ENCODE peak calls at places on chromosome 15, in six cellular contexts. One of them, this sample, is unnamed.

GRCh38 chr15:99931703-99932603 is 198.7 kb upstream of the LYSMD4 start:
- DNase-seq in A549: no peak
- DNase-seq in CD8-positive, alpha-beta memory T cell: no peak
- DNase-seq in cardiac muscle cell: no peak
- DNase-seq in mesenchymal stem cell: no peak
- DNase-seq in lung: peak; percentile 25
- DNase-seq in this sample: no peak

GRCh38 chr15:38894260-38894948 is 329.8 kb upstream of the RASGRP1 start:
- DNase-seq in lung: no peak
- DNase-seq in mesenchymal stem cell: peak; percentile 86
- DNase-seq in cardiac muscle cell: peak; percentile 89
- DNase-seq in CD8-positive, alpha-beta memory T cell: no peak
- DNase-seq in A549: peak; percentile 19
- DNase-seq in this sample: no peak

GRCh38 chr15:51720201-51720995 is 17.1 kb downstream of the LYSMD2 start:
- DNase-seq in A549: no peak
- DNase-seq in lung: no peak
- DNase-seq in mesenchymal stem cell: no peak
- DNase-seq in cardiac muscle cell: no peak
- DNase-seq in CD8-positive, alpha-beta memory T cell: no peak
- DNase-seq in this sample: no peak

GRCh38 chr15:27617013-27617412 is 482.1 kb downstream of the OCA2 start:
- DNase-seq in lung: no peak
- DNase-seq in A549: no peak
- DNase-seq in mesenchymal stem cell: no peak
- DNase-seq in CD8-positive, alpha-beta memory T cell: no peak
- DNase-seq in cardiac muscle cell: no peak
- DNase-seq in this sample: no peak

GRCh38 chr15:69074011-69074842 is 59.7 kb downstream of the NOX5 start:
- DNase-seq in lung: peak; percentile 64
- DNase-seq in cardiac muscle cell: peak; percentile 78
- DNase-seq in CD8-positive, alpha-beta memory T cell: no peak
- DNase-seq in A549: peak; percentile 86
- DNase-seq in mesenchymal stem cell: peak; percentile 68
- DNase-seq in this sample: peak; percentile 88

GRCh38 chr15:41648097-41648496 is 12.1 kb upstream of the MGA start:
- DNase-seq in lung: no peak
- DNase-seq in cardiac muscle cell: no peak
- DNase-seq in A549: no peak
- DNase-seq in CD8-positive, alpha-beta memory T cell: no peak
- DNase-seq in mesenchymal stem cell: no peak
- DNase-seq in this sample: no peak

GRCh38 chr15:89899303-89899946 is 5.6 kb upstream of the AP3S2 start:
- DNase-seq in CD8-positive, alpha-beta memory T cell: no peak
- DNase-seq in A549: no peak
- DNase-seq in lung: no peak
- DNase-seq in mesenchymal stem cell: no peak
- DNase-seq in cardiac muscle cell: no peak
- DNase-seq in this sample: no peak

GRCh38 chr15:39591141-39591895 is 10.4 kb downstream of the THBS1 start:
- DNase-seq in cardiac muscle cell: peak; percentile 37
- DNase-seq in A549: no peak
- DNase-seq in mesenchymal stem cell: peak; percentile 27
- DNase-seq in CD8-positive, alpha-beta memory T cell: no peak
- DNase-seq in lung: no peak
- DNase-seq in this sample: no peak

GRCh38 chr15:57302640-57303257 is 73.6 kb upstream of the CGNL1 start:
- DNase-seq in CD8-positive, alpha-beta memory T cell: no peak
- DNase-seq in lung: no peak
- DNase-seq in mesenchymal stem cell: no peak
- DNase-seq in A549: no peak
- DNase-seq in cardiac muscle cell: no peak
- DNase-seq in this sample: no peak

GRCh38 chr15:26260517-26261133 is 397.5 kb upstream of the ATP10A start:
- DNase-seq in mesenchymal stem cell: no peak
- DNase-seq in CD8-positive, alpha-beta memory T cell: no peak
- DNase-seq in A549: peak; percentile 1
- DNase-seq in lung: no peak
- DNase-seq in cardiac muscle cell: no peak
- DNase-seq in this sample: peak; percentile 9

GRCh38 chr15:36370735-36371115 is 208.7 kb upstream of the CDIN1 start:
- DNase-seq in mesenchymal stem cell: peak; percentile 62
- DNase-seq in CD8-positive, alpha-beta memory T cell: no peak
- DNase-seq in lung: no peak
- DNase-seq in cardiac muscle cell: peak; percentile 43
- DNase-seq in A549: no peak
- DNase-seq in this sample: peak; percentile 39
- H3K9me3 ChIP-seq in mesenchymal stem cell: no peaks in the 10 kb centered on the region
- H3K9me3 ChIP-seq in CD8-positive, alpha-beta memory T cell: no peaks in the 10 kb centered on the region
- H3K9me3 ChIP-seq in lung: no peaks in the 10 kb centered on the region
- H3K9me3 ChIP-seq in cardiac muscle cell: no peaks in the 10 kb centered on the region
- H3K9me3 ChIP-seq in A549: no peaks in the 10 kb centered on the region
- H3K9me3 ChIP-seq in this sample: no peaks in the 10 kb centered on the region

GRCh38 chr15:91530279-91530678 is 323.2 kb upstream of the SLCO3A1 start:
- DNase-seq in lung: no peak
- DNase-seq in A549: no peak
- DNase-seq in cardiac muscle cell: no peak
- DNase-seq in CD8-positive, alpha-beta memory T cell: no peak
- DNase-seq in mesenchymal stem cell: no peak
- DNase-seq in this sample: no peak
- H3K9me3 ChIP-seq in lung: no peaks in the 10 kb centered on the region
- H3K9me3 ChIP-seq in A549: peaks cover 3% of the 10 kb centered on the region
- H3K9me3 ChIP-seq in cardiac muscle cell: no peaks in the 10 kb centered on the region
- H3K9me3 ChIP-seq in CD8-positive, alpha-beta memory T cell: no peaks in the 10 kb centered on the region
- H3K9me3 ChIP-seq in mesenchymal stem cell: no peaks in the 10 kb centered on the region
- H3K9me3 ChIP-seq in this sample: no peaks in the 10 kb centered on the region

GRCh38 chr15:50531163-50531562 is 15.3 kb downstream of the USP50 start:
- DNase-seq in cardiac muscle cell: no peak
- DNase-seq in CD8-positive, alpha-beta memory T cell: no peak
- DNase-seq in lung: no peak
- DNase-seq in mesenchymal stem cell: no peak
- DNase-seq in A549: no peak
- DNase-seq in this sample: no peak

GRCh38 chr15:50531763-50532162 is 14.7 kb downstream of the USP50 start:
- DNase-seq in lung: no peak
- DNase-seq in cardiac muscle cell: no peak
- DNase-seq in mesenchymal stem cell: peak; percentile 53
- DNase-seq in CD8-positive, alpha-beta memory T cell: no peak
- DNase-seq in A549: no peak
- DNase-seq in this sample: no peak
- H3K9me3 ChIP-seq in lung: no peaks in the 10 kb centered on the region
- H3K9me3 ChIP-seq in cardiac muscle cell: no peaks in the 10 kb centered on the region
- H3K9me3 ChIP-seq in mesenchymal stem cell: no peaks in the 10 kb centered on the region
- H3K9me3 ChIP-seq in CD8-positive, alpha-beta memory T cell: no peaks in the 10 kb centered on the region
- H3K9me3 ChIP-seq in A549: no peaks in the 10 kb centered on the region
- H3K9me3 ChIP-seq in this sample: no peaks in the 10 kb centered on the region

DNA sequence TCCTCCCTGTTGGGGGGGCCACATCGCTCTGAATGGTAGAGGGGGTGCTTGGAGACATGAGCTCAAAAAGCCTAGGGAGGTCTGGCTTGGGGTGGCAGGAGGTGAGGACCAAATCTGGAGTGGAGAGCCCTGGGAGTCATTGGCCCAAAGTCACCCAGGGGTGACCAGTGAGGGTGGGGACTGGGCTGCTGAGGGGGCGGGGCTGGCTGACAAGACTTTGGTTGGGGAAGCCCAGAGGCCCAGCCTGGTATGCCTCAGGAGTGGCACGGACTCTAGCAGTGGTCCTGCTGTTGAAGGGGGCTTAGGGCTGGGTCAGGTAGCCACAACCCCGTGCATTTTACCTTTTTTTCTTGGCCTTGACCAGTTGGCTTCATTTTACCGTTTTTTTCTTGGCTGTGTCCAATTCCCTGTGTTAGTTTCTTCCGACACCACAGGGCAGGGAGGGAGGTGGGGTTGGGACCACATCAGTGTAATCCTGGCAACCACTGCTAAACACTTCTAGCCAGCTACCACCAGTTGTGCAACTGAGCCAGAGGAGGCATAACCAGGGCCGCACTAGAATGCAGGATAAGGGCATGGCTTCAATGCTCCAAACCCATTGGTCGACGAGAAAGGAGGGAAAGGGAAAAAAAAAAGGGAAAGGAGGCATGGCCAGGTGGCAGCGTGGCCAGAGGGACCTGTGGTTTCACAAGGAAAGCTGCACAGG is 105.3 kb upstream of the C2CD4B start:
- DNase-seq in A549: no peak
- DNase-seq in mesenchymal stem cell: no peak
- DNase-seq in CD8-positive, alpha-beta memory T cell: no peak
- DNase-seq in cardiac muscle cell: no peak
- DNase-seq in lung: no peak
- DNase-seq in this sample: no peak
- H3K9me3 ChIP-seq in A549: no peaks in the 10 kb centered on the region
- H3K9me3 ChIP-seq in mesenchymal stem cell: peaks cover 70% of the 10 kb centered on the region
- H3K9me3 ChIP-seq in CD8-positive, alpha-beta memory T cell: peaks cover 6% of the 10 kb centered on the region
- H3K9me3 ChIP-seq in cardiac muscle cell: no peaks in the 10 kb centered on the region
- H3K9me3 ChIP-seq in lung: peaks cover 32% of the 10 kb centered on the region
- H3K9me3 ChIP-seq in this sample: peaks cover 22% of the 10 kb centered on the region

GRCh38 chr15:29139540-29140459 is 129.8 kb downstream of the NSMCE3 start:
- DNase-seq in cardiac muscle cell: peak; percentile 56
- DNase-seq in lung: no peak
- DNase-seq in A549: peak; percentile 86
- DNase-seq in mesenchymal stem cell: peak; percentile 35
- DNase-seq in CD8-positive, alpha-beta memory T cell: peak; percentile 12
- DNase-seq in this sample: peak; percentile 62

GRCh38 chr15:29141908-29142747 is 127.5 kb downstream of the NSMCE3 start:
- DNase-seq in CD8-positive, alpha-beta memory T cell: no peak
- DNase-seq in cardiac muscle cell: no peak
- DNase-seq in mesenchymal stem cell: no peak
- DNase-seq in A549: no peak
- DNase-seq in lung: no peak
- DNase-seq in this sample: no peak

GRCh38 chr15:29141206-29141907 is 128.3 kb downstream of the NSMCE3 start:
- DNase-seq in A549: no peak
- DNase-seq in cardiac muscle cell: no peak
- DNase-seq in lung: no peak
- DNase-seq in mesenchymal stem cell: no peak
- DNase-seq in CD8-positive, alpha-beta memory T cell: no peak
- DNase-seq in this sample: no peak

GRCh38 chr15:29139072-29139471 is 130.6 kb downstream of the NSMCE3 start:
- DNase-seq in A549: no peak
- DNase-seq in cardiac muscle cell: no peak
- DNase-seq in lung: no peak
- DNase-seq in mesenchymal stem cell: no peak
- DNase-seq in CD8-positive, alpha-beta memory T cell: no peak
- DNase-seq in this sample: no peak

GRCh38 chr15:29140475-29141172 is 129.0 kb downstream of the NSMCE3 start:
- DNase-seq in CD8-positive, alpha-beta memory T cell: no peak
- DNase-seq in mesenchymal stem cell: no peak
- DNase-seq in lung: no peak
- DNase-seq in A549: no peak
- DNase-seq in cardiac muscle cell: no peak
- DNase-seq in this sample: no peak
- H3K9me3 ChIP-seq in CD8-positive, alpha-beta memory T cell: no peaks in the 10 kb centered on the region
- H3K9me3 ChIP-seq in mesenchymal stem cell: no peaks in the 10 kb centered on the region
- H3K9me3 ChIP-seq in lung: no peaks in the 10 kb centered on the region
- H3K9me3 ChIP-seq in A549: no peaks in the 10 kb centered on the region
- H3K9me3 ChIP-seq in cardiac muscle cell: no peaks in the 10 kb centered on the region
- H3K9me3 ChIP-seq in this sample: no peaks in the 10 kb centered on the region

GRCh38 chr15:64697911-64698369 is 77.4 kb downstream of the RBPMS2 start:
- DNase-seq in CD8-positive, alpha-beta memory T cell: no peak
- DNase-seq in lung: no peak
- DNase-seq in cardiac muscle cell: no peak
- DNase-seq in A549: no peak
- DNase-seq in mesenchymal stem cell: no peak
- DNase-seq in this sample: no peak

GRCh38 chr15:64692166-64692565 is 83.2 kb downstream of the RBPMS2 start:
- DNase-seq in mesenchymal stem cell: no peak
- DNase-seq in A549: no peak
- DNase-seq in cardiac muscle cell: no peak
- DNase-seq in lung: no peak
- DNase-seq in CD8-positive, alpha-beta memory T cell: no peak
- DNase-seq in this sample: no peak

GRCh38 chr15:64693134-64693533 is 82.3 kb downstream of the RBPMS2 start:
- DNase-seq in mesenchymal stem cell: peak; percentile 96
- DNase-seq in lung: no peak
- DNase-seq in A549: no peak
- DNase-seq in cardiac muscle cell: peak; percentile 93
- DNase-seq in CD8-positive, alpha-beta memory T cell: no peak
- DNase-seq in this sample: no peak

GRCh38 chr15:64695571-64695992 is 79.8 kb downstream of the RBPMS2 start:
- DNase-seq in cardiac muscle cell: no peak
- DNase-seq in CD8-positive, alpha-beta memory T cell: no peak
- DNase-seq in A549: no peak
- DNase-seq in mesenchymal stem cell: no peak
- DNase-seq in lung: no peak
- DNase-seq in this sample: no peak

DNA sequence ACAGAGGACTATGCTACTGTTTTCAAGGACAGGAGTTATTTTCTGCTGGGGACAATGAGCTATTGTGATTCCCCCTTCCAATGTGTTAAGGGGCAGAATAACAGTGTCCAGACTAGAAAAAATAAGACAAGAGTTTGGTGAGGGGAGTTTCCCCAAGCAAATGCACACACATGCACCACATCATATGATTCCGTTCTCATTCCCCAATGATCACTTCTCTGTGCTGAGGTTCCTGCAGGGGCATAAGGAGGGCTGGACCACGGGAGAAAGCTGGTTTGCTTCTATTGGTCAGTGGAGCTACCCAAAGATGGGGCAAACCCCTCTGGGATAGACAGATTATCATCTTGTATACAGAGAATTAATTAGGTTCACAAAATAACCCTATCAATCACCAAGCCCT is 80.6 kb downstream of the RBPMS2 start:
- DNase-seq in mesenchymal stem cell: no peak
- DNase-seq in A549: no peak
- DNase-seq in cardiac muscle cell: no peak
- DNase-seq in CD8-positive, alpha-beta memory T cell: no peak
- DNase-seq in lung: no peak
- DNase-seq in this sample: no peak
- H3K9me3 ChIP-seq in mesenchymal stem cell: no peaks in the 10 kb centered on the region
- H3K9me3 ChIP-seq in A549: no peaks in the 10 kb centered on the region
- H3K9me3 ChIP-seq in cardiac muscle cell: no peaks in the 10 kb centered on the region
- H3K9me3 ChIP-seq in CD8-positive, alpha-beta memory T cell: no peaks in the 10 kb centered on the region
- H3K9me3 ChIP-seq in lung: no peaks in the 10 kb centered on the region
- H3K9me3 ChIP-seq in this sample: no peaks in the 10 kb centered on the region

GRCh38 chr15:87731630-87732029 is 524.9 kb downstream of the NTRK3 start:
- DNase-seq in A549: no peak
- DNase-seq in mesenchymal stem cell: no peak
- DNase-seq in lung: no peak
- DNase-seq in cardiac muscle cell: no peak
- DNase-seq in CD8-positive, alpha-beta memory T cell: no peak
- DNase-seq in this sample: no peak

GRCh38 chr15:87734571-87735373 is 521.8 kb downstream of the NTRK3 start:
- DNase-seq in lung: no peak
- DNase-seq in A549: no peak
- DNase-seq in cardiac muscle cell: no peak
- DNase-seq in mesenchymal stem cell: no peak
- DNase-seq in CD8-positive, alpha-beta memory T cell: no peak
- DNase-seq in this sample: no peak

GRCh38 chr15:87733977-87734376 is 522.6 kb downstream of the NTRK3 start:
- DNase-seq in cardiac muscle cell: no peak
- DNase-seq in mesenchymal stem cell: no peak
- DNase-seq in CD8-positive, alpha-beta memory T cell: no peak
- DNase-seq in lung: no peak
- DNase-seq in A549: no peak
- DNase-seq in this sample: no peak

GRCh38 chr15:87733005-87733404 is 523.5 kb downstream of the NTRK3 start:
- DNase-seq in mesenchymal stem cell: peak; percentile 46
- DNase-seq in lung: no peak
- DNase-seq in cardiac muscle cell: peak; percentile 17
- DNase-seq in CD8-positive, alpha-beta memory T cell: no peak
- DNase-seq in A549: no peak
- DNase-seq in this sample: no peak

GRCh38 chr15:87733522-87733921 is 523.0 kb downstream of the NTRK3 start:
- DNase-seq in A549: no peak
- DNase-seq in CD8-positive, alpha-beta memory T cell: no peak
- DNase-seq in mesenchymal stem cell: no peak
- DNase-seq in cardiac muscle cell: no peak
- DNase-seq in lung: no peak
- DNase-seq in this sample: no peak
- H3K9me3 ChIP-seq in A549: no peaks in the 10 kb centered on the region
- H3K9me3 ChIP-seq in CD8-positive, alpha-beta memory T cell: no peaks in the 10 kb centered on the region
- H3K9me3 ChIP-seq in mesenchymal stem cell: no peaks in the 10 kb centered on the region
- H3K9me3 ChIP-seq in cardiac muscle cell: no peaks in the 10 kb centered on the region
- H3K9me3 ChIP-seq in lung: peaks cover 3% of the 10 kb centered on the region
- H3K9me3 ChIP-seq in this sample: no peaks in the 10 kb centered on the region

This sample was measured in A673.